ENCODE peak calls at places on chromosomes 7 and 10, in eight cellular contexts. J is hepatocyte, G is IMR-90, O is H9, H is H1, F is SK-N-SH, U is HCT116, M is fibroblast of lung. Y is an unnamed sample.

GRCh38 chr7:128236924-128237586 is 4.0 kb upstream of the LEP start:
- DNase-seq in J (no peak), G (peak), O (no peak), H (no peak), F (no peak), U (no peak), M (peak), Y (peak)

GRCh38 chr10:31929260-31929985 is 792 bp upstream of the ARHGAP12 start:
- DNase-seq in J (peak), G (no peak), O (peak), H (no peak), F (no peak), U (no peak), M (peak), Y (peak)

GRCh38 chr10:22427101-22427500 is 81.8 kb downstream of the SPAG6 start:
- DNase-seq in J (peak), G (peak), O (no peak), H (no peak), F (no peak), U (peak), M (peak), Y (no peak)

GRCh38 chr7:111789880-111790279 is 227.6 kb upstream of the IMMP2L start:
- DNase-seq in J (no peak), G (peak), O (no peak), H (no peak), F (no peak), U (no peak), M (no peak), Y (no peak)

GRCh38 chr10:4947635-4948596 is 15.3 kb upstream of the AKR1C1 start:
- DNase-seq in J (peak), G (peak), O (no peak), H (no peak), F (no peak), U (peak), M (peak), Y (no peak)

GRCh38 chr10:36248314-36248981 is 606.4 kb upstream of the FZD8 start:
- DNase-seq in J (no peak), G (peak), O (no peak), H (no peak), F (no peak), U (no peak), M (no peak), Y (no peak)

GRCh38 chr10:30751678-30752331 is 122.3 kb upstream of the LYZL2 start:
- DNase-seq in J (peak), G (peak), O (peak), H (peak), F (peak), U (peak), M (peak), Y (peak)

GRCh38 chr7:121545418-121545817 is 149.3 kb upstream of the FAM3C start:
- DNase-seq in J (no peak), G (no peak), O (no peak), H (no peak), F (no peak), U (no peak), M (no peak), Y (no peak)

GRCh38 chr10:62075414-62075813 is 173.9 kb downstream of the ARID5B start:
- DNase-seq in J (no peak), G (no peak), O (no peak), H (no peak), F (no peak), U (no peak), M (no peak), Y (no peak)

GRCh38 chr7:930975-931758 is 23.3 kb downstream of the ADAP1 start:
- DNase-seq in J (no peak), G (no peak), O (no peak), H (no peak), F (no peak), U (no peak), M (no peak), Y (no peak)

GRCh38 chr7:128410092-128410665 is 397 bp upstream of the IMPDH1 start:
- DNase-seq in J (peak), G (peak), O (no peak), H (no peak), F (peak), U (peak), M (peak), Y (peak)

GRCh38 chr7:5320802-5321396 is 38.2 kb downstream of the SLC29A4 start:
- DNase-seq in J (no peak), G (no peak), O (no peak), H (no peak), F (no peak), U (no peak), M (no peak), Y (no peak)

GRCh38 chr10:36496728-36497127 is 628.7 kb upstream of the ANKRD30A start:
- DNase-seq in J (no peak), G (no peak), O (no peak), H (no peak), F (no peak), U (no peak), M (no peak), Y (no peak)

GRCh38 chr10:78728176-78728575 is 340.6 kb upstream of the ZMIZ1 start:
- DNase-seq in J (no peak), G (no peak), O (no peak), H (no peak), F (no peak), U (no peak), M (no peak), Y (no peak)

GRCh38 chr10:43042503-43043341 is 34.1 kb upstream of the RET start:
- DNase-seq in J (no peak), G (no peak), O (peak), H (no peak), F (peak), U (no peak), M (no peak), Y (no peak)

GRCh38 chr10:111079241-111079760 is 2.5 kb downstream of the ADRA2A start:
- DNase-seq in J (no peak), G (no peak), O (no peak), H (no peak), F (no peak), U (no peak), M (no peak), Y (no peak)

GRCh38 chr10:23512355-23513058 is 73.6 kb downstream of the OTUD1 start:
- DNase-seq in J (peak), G (peak), O (no peak), H (no peak), F (no peak), U (peak), M (peak), Y (no peak)

GRCh38 chr7:149736478-149737360 is 36.7 kb downstream of the ZNF467 start:
- DNase-seq in J (no peak), G (no peak), O (no peak), H (no peak), F (peak), U (no peak), M (peak), Y (no peak)

GRCh38 chr7:97421307-97421905 is 303.9 kb downstream of the SDHAF3 start:
- DNase-seq in J (no peak), G (no peak), O (no peak), H (no peak), F (no peak), U (no peak), M (no peak), Y (no peak)

GRCh38 chr10:32940321-32941264 is 17.4 kb downstream of the ITGB1 start:
- DNase-seq in J (no peak), G (no peak), O (no peak), H (no peak), F (no peak), U (no peak), M (no peak), Y (no peak)

GRCh38 chr7:41696323-41696916 is 6.5 kb downstream of the INHBA start:
- DNase-seq in J (peak), G (peak), O (peak), H (peak), F (peak), U (peak), M (peak), Y (peak)

GRCh38 chr10:1492641-1493040 is 244.7 kb downstream of the ADARB2 start:
- DNase-seq in J (no peak), G (no peak), O (no peak), H (no peak), F (no peak), U (no peak), M (no peak), Y (no peak)

GRCh38 chr10:35870665-35871310 is 228.7 kb upstream of the FZD8 start:
- DNase-seq in J (no peak), G (no peak), O (no peak), H (no peak), F (no peak), U (no peak), M (no peak), Y (no peak)

GRCh38 chr7:84207025-84207424 is 12.4 kb upstream of the SEMA3A start:
- DNase-seq in J (no peak), G (no peak), O (peak), H (no peak), F (no peak), U (no peak), M (no peak), Y (no peak)

GRCh38 chr7:95046494-95047240 is 139.3 kb downstream of the PPP1R9A start:
- DNase-seq in J (no peak), G (no peak), O (no peak), H (no peak), F (no peak), U (no peak), M (no peak), Y (no peak)

GRCh38 chr10:11446895-11447294 is 164.6 kb downstream of the USP6NL start:
- DNase-seq in J (no peak), G (no peak), O (no peak), H (no peak), F (no peak), U (no peak), M (no peak), Y (no peak)

GRCh38 chr10:100634034-100634433 is 98.3 kb downstream of the HIF1AN start:
- DNase-seq in J (no peak), G (no peak), O (no peak), H (no peak), F (no peak), U (no peak), M (no peak), Y (no peak)
- TF ChIP-seq CTCF in J (no peak), G (no peak), O (peak), H (peak), F (no peak), U (no peak), M (no peak), Y (no peak)

DNA sequence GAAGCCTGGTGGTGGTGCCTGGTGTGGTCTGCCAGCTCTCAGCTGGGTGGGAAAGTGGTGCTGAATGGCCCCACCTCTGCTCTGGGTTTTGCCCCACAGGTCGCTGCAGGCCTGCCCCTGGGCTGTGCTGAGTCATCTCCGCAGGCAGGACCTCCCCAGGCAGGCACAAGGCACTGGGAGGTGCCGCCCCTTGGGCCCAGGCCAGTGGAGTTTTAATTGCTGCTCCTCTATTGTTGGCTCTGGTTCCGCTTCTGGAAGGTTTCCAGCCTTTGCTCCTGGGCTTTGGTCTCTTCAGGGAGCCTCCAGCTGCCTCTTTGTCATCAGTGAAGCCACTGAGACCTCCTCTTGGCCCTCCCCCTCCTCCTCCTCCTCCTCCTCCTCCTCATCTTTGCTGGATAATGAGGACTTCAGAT is 180.3 kb upstream of the GRB10 start:
- DNase-seq in J (peak), G (no peak), O (peak), H (no peak), F (no peak), U (peak), M (peak), Y (no peak)
- H3K4me2 ChIP-seq in J (no peak), G (no peak), O (no peak), H (no peak), F (peak), U (peak), M (no peak), Y (no peak)

GRCh38 chr10:6701289-6701688 is 121.2 kb upstream of the PRKCQ start:
- DNase-seq in J (peak), G (no peak), O (peak), H (no peak), F (no peak), U (no peak), M (no peak), Y (no peak)
- TF ChIP-seq CTCF in J (peak), G (no peak), O (peak), H (peak), F (peak), U (peak), M (no peak), Y (peak)

DNA sequence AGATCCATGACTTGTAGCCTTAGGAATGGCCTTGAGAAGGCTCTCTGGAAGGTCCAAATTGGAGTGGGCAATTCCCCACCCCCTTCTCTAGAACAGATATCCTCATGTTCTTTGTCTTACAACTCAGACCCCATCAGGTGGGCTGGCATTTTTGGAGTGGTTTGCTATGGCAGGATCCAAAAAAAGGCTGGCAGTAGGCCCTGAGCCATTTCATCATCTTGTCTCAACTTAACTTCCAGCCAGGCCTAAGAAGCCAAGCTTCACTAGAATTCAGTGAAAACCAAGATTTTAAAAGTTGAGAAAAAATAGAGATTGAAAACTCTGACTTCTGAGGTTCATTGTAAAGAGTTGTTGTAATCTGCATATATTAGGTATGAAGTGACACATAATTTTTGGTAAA is 420.5 kb downstream of the LRMDA start:
- DNase-seq in J (no peak), G (no peak), O (no peak), H (no peak), F (no peak), U (no peak), M (no peak), Y (no peak)
- H3K4me2 ChIP-seq in J (no peak), G (no peak), O (no peak), H (no peak), F (no peak), U (no peak), M (no peak), Y (no peak)

DNA sequence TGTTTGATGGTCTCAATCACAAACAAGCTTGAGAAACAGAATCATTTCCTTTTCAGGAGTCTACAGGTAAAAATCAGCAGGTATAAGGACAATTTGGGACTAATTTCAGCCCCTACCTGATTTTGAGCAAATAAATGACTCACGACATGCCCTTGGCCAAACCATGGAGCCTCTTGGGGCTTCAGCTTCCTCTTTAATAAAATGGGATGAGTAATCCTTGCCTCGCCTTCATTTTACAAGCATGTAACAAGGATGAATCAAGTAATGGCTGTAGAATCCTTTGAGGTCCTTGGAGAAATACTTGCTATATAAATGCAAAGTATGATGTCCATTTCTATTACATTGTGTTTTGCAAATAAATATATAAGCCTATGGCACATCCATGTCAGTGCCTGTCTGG is 212.8 kb upstream of the PODXL start:
- DNase-seq in J (no peak), G (no peak), O (no peak), H (no peak), F (no peak), U (peak), M (no peak), Y (no peak)
- TF ChIP-seq CTCF in J (no peak), G (no peak), O (no peak), H (no peak), F (no peak), U (no peak), M (no peak), Y (no peak)

DNA sequence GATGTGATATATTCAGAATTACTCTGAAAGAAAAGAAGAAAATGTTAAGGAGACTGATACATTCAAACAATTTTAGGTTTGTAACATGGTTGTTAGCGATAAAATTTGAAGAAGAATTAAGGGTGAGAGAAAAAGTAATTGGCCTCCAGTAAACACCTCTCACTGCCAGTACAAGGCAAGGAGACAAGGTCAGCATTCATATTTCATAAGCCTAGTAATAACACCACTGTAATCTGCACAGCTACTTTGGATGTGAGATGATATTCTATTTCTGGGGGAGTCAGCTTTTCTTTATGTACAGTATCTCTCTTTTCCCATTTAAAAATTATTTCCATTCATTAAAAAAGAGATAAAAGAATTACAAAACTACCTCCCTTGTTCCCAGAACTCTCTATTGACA is 621.1 kb downstream of the NRG3 start:
- DNase-seq in J (no peak), G (no peak), O (no peak), H (no peak), F (no peak), U (no peak), M (no peak), Y (no peak)
- H3K4me2 ChIP-seq in J (no peak), G (no peak), O (no peak), H (no peak), F (no peak), U (no peak), M (no peak), Y (no peak)

GRCh38 chr7:39357648-39358047 is 208.6 kb upstream of the YAE1 start:
- DNase-seq in J (no peak), G (no peak), O (peak), H (no peak), F (no peak), U (peak), M (no peak), Y (peak)
- TF ChIP-seq CTCF in J (peak), G (no peak), O (peak), H (peak), F (peak), U (no peak), M (peak), Y (peak)

DNA sequence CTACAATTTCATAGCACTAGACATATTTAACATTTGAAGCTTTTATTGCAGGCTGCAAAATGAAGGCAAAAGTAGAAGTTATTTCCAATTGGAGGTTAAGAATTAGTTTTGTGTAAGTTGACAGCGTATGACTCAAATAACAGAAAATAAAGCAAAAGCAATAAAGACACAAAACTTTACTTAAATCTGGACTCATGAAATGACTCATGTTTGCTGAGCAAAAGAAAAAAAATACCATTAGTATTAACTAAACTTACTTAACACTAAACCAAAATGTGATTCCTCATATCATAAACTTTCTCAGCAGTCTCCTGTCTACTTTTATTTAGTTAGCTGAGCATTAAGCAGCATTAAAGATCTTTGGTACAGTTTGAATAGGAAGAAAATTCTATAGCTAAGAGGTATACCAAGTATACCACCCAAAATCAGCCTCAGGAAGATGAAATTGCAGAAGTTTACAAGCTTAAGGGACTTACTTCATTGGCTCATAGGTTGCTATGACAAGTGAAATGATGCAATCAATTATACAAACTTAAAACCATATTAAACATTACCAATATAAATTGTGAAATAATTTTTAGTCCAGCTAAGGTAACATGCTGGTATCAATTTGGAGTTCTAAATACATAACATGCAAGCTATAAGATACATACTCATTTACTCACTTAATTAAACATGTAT is 1131.4 kb downstream of the XPNPEP1 start:
- DNase-seq in J (no peak), G (peak), O (no peak), H (no peak), F (no peak), U (no peak), M (peak), Y (no peak)
- H3K4me2 ChIP-seq in J (no peak), G (peak), O (no peak), H (no peak), F (peak), U (no peak), M (no peak), Y (no peak)